ENCODE peak calls at places on chromosomes 16 and 17, in seven cellular contexts. H is HCT116, Z is HL-60, A is cardiac fibroblast, R is foreskin fibroblast, X is ascending aorta, Q is thoracic aorta. C is an unnamed sample.

GRCh38 chr17:42698736-42699414 is 16.5 kb downstream of the CNTNAP1 start:
- DNase-seq in X (no peak), R (peak), Q (no peak), Z (no peak), H (no peak), A (peak), C (no peak)

GRCh38 chr17:44345497-44346026 is 460 bp downstream of the GRN start:
- DNase-seq in R (peak), A (peak), Q (no peak), H (peak), X (no peak), Z (peak), C (no peak)

GRCh38 chr16:74747716-74748041 is 26.9 kb downstream of the FA2H start:
- DNase-seq in A (no peak), Q (no peak), H (no peak), R (no peak), X (no peak), Z (no peak), C (no peak)

GRCh38 chr17:1362964-1363363 is 37.1 kb downstream of the YWHAE start:
- DNase-seq in Q (no peak), Z (peak), X (no peak), R (peak), A (peak), H (no peak), C (no peak)

GRCh38 chr16:80894091-80894490 is 89.7 kb upstream of the CDYL2 start:
- DNase-seq in X (no peak), R (no peak), A (peak), H (no peak), Q (no peak), Z (no peak), C (no peak)

GRCh38 chr17:26818736-26819135 is 475.2 kb upstream of the WSB1 start:
- DNase-seq in A (peak), R (peak), H (peak), Q (no peak), Z (no peak), X (no peak), C (no peak)

GRCh38 chr16:75620326-75621169 is 2.5 kb downstream of the ADAT1 start:
- DNase-seq in Q (no peak), A (no peak), H (no peak), X (no peak), R (no peak), Z (no peak), C (no peak)

GRCh38 chr17:29826045-29826692 is 103.9 kb downstream of the SSH2 start:
- DNase-seq in Q (no peak), Z (no peak), R (no peak), H (no peak), X (no peak), A (no peak), C (no peak)

GRCh38 chr16:84839054-84839453 is 19.3 kb downstream of the CRISPLD2 start:
- DNase-seq in Z (no peak), X (no peak), R (peak), A (peak), Q (no peak), H (peak), C (no peak)

GRCh38 chr17:18246109-18246725 is 12.3 kb downstream of the FLII start:
- DNase-seq in Z (no peak), R (no peak), H (no peak), A (no peak), X (no peak), Q (no peak), C (no peak)

GRCh38 chr16:89256651-89257254 is 39.2 kb downstream of the ZNF778 start:
- DNase-seq in R (peak), Z (no peak), A (peak), Q (no peak), X (no peak), H (no peak), C (no peak)

GRCh38 chr16:49986351-49987124 is 38.5 kb upstream of the CNEP1R1 start:
- DNase-seq in R (peak), Z (no peak), H (peak), X (no peak), A (peak), Q (no peak), C (no peak)

GRCh38 chr17:5948811-5949210 is 121.4 kb upstream of the WSCD1 start:
- DNase-seq in A (no peak), X (no peak), H (no peak), Q (no peak), Z (no peak), R (peak), C (no peak)

GRCh38 chr17:67707442-67707841 is 10.3 kb upstream of the NOL11 start:
- DNase-seq in A (no peak), H (no peak), Q (no peak), R (no peak), Z (no peak), X (no peak), C (no peak)

GRCh38 chr17:79577485-79578187 is 33.2 kb downstream of the RBFOX3 start:
- DNase-seq in Q (no peak), H (no peak), A (no peak), Z (no peak), X (no peak), R (no peak), C (no peak)

GRCh38 chr17:58728831-58729230 is 26.8 kb upstream of the PPM1E start:
- DNase-seq in Z (no peak), R (no peak), H (no peak), Q (no peak), X (no peak), A (no peak), C (no peak)

GRCh38 chr17:4130715-4131114 is 12.1 kb downstream of the ZZEF1 start:
- DNase-seq in Q (no peak), Z (peak), X (no peak), H (no peak), A (peak), R (peak), C (no peak)

GRCh38 chr16:2770057-2770780 is 6.9 kb downstream of the ELOB start:
- DNase-seq in A (no peak), H (no peak), Z (peak), R (no peak), X (no peak), Q (no peak), C (no peak)

GRCh38 chr16:47660540-47660939 is 199.4 kb downstream of the PHKB start:
- DNase-seq in Q (no peak), X (no peak), A (no peak), R (no peak), Z (peak), H (no peak), C (no peak)

GRCh38 chr17:80947200-80947940 is 44.3 kb upstream of the CHMP6 start:
- DNase-seq in H (no peak), R (no peak), X (no peak), A (no peak), Q (no peak), Z (no peak), C (no peak)

GRCh38 chr17:43750154-43750553 is 8.4 kb downstream of the SOST start:
- DNase-seq in H (no peak), Z (no peak), X (no peak), A (no peak), R (no peak), Q (no peak), C (no peak)

GRCh38 chr17:31842416-31843381 is 16.3 kb downstream of the COPRS start:
- DNase-seq in Q (no peak), R (peak), Z (peak), A (peak), H (peak), X (no peak), C (no peak)

GRCh38 chr17:41553176-41553575 is 18.7 kb downstream of the KRT9 start:
- DNase-seq in A (no peak), Z (no peak), Q (no peak), X (no peak), R (peak), H (no peak), C (no peak)

GRCh38 chr16:4979736-4980660 is 21.9 kb downstream of the SEC14L5 start:
- DNase-seq in A (no peak), R (no peak), X (no peak), Q (no peak), Z (no peak), H (no peak), C (no peak)

GRCh38 chr16:54487933-54488332 is 201.3 kb upstream of the IRX3 start:
- DNase-seq in Q (no peak), R (no peak), H (no peak), X (no peak), Z (no peak), A (no peak), C (no peak)

GRCh38 chr16:82658796-82659195 is 32.0 kb downstream of the CDH13 start:
- DNase-seq in Z (no peak), X (no peak), Q (no peak), A (no peak), H (no peak), R (no peak), C (no peak)

GRCh38 chr16:82664181-82664580 is 37.4 kb downstream of the CDH13 start:
- DNase-seq in H (no peak), X (no peak), R (no peak), Q (no peak), Z (no peak), A (no peak), C (no peak)

GRCh38 chr16:82657786-82658185 is 31.0 kb downstream of the CDH13 start:
- DNase-seq in Z (no peak), R (no peak), X (no peak), A (no peak), H (no peak), Q (no peak), C (no peak)

GRCh38 chr16:82660078-82660645 is 33.4 kb downstream of the CDH13 start:
- DNase-seq in A (peak), H (no peak), X (no peak), Q (no peak), Z (no peak), R (peak), C (no peak)

DNA sequence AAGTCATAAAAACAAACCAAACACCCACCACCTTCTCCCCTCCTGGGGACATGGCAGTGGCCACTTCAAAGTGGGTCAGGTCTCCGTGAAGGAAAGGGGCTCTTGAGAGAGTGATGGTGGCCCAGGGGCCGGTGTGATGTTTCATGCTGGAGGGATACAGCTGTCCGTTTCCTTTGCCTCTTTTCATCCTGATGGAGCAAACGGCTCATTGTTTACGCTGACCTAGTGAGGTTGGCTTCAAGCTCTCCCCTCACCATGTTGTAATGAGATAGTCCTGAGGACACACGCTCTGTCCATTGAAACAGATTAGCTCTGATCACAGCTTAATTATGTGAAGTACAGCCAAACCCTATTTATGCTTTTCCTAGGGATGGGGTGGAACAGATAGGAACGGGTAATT is 34.2 kb downstream of the CDH13 start:
- DNase-seq in R (no peak), Z (no peak), X (no peak), A (no peak), H (no peak), Q (no peak), C (no peak)
- H3K4me3 ChIP-seq in R (no peak), Z (no peak), X (no peak), A (no peak), H (no peak), Q (no peak), C (no peak)

GRCh38 chr17:82350182-82351030 is 8.6 kb upstream of the TEX19 start:
- DNase-seq in H (peak), X (no peak), Z (peak), R (peak), Q (no peak), A (no peak), C (no peak)
- TF ChIP-seq CTCF in H (peak), X (no peak), Z (peak), R (peak), Q (no peak), A (no peak), C (peak)

GRCh38 chr17:63516910-63517824 is 6.0 kb upstream of the KCNH6 start:
- DNase-seq in H (peak), A (peak), Z (no peak), Q (no peak), X (no peak), R (peak), C (peak)

GRCh38 chr17:63519116-63519881 is 3.9 kb upstream of the KCNH6 start:
- DNase-seq in A (no peak), R (no peak), H (no peak), Q (no peak), X (no peak), Z (no peak), C (no peak)

GRCh38 chr17:63519972-63520882 is 2.9 kb upstream of the KCNH6 start:
- DNase-seq in H (no peak), X (no peak), R (no peak), A (no peak), Z (no peak), Q (no peak), C (no peak)

GRCh38 chr17:63515426-63515825 is 7.7 kb upstream of the KCNH6 start:
- DNase-seq in X (no peak), Q (no peak), Z (no peak), A (no peak), R (no peak), H (no peak), C (no peak)

DNA sequence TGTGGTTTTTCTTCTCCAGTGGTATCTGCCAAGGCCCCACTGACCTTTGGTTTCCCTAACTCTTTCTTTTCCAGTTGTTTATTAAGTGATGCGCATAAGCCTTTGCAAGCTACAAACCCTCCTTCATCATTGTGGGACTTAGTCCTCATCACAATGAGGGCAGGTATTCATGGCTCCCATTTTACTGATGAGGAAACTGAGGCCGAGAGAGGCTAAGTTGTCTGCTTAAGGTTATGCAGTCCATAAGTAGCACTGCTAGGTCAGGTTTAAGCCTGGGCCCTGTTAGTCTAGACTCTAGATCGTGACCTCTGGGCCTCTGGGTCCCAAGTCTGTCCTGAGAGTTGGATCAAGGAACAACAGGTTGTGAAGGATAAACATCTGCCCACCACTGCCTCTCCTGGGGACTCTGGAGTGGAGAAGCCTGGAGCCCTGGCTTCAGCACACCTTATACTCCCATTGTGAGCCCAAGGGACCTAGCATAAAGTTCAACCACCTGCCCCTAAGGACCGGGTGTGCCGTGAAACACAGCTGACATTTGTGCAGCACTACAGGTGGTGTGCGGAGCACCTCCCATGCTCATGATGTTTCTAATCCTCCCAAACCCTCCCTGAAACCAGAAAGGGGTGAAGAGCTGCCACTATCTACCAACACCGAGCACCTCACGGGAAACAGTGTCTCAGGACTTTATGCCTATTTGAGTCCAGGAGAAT is 5.2 kb upstream of the KCNH6 start:
- DNase-seq in Z (no peak), H (no peak), A (no peak), R (no peak), X (no peak), Q (no peak), C (no peak)
- H3K4me3 ChIP-seq in Z (no peak), H (no peak), A (no peak), R (no peak), X (no peak), Q (no peak), C (no peak)

DNA sequence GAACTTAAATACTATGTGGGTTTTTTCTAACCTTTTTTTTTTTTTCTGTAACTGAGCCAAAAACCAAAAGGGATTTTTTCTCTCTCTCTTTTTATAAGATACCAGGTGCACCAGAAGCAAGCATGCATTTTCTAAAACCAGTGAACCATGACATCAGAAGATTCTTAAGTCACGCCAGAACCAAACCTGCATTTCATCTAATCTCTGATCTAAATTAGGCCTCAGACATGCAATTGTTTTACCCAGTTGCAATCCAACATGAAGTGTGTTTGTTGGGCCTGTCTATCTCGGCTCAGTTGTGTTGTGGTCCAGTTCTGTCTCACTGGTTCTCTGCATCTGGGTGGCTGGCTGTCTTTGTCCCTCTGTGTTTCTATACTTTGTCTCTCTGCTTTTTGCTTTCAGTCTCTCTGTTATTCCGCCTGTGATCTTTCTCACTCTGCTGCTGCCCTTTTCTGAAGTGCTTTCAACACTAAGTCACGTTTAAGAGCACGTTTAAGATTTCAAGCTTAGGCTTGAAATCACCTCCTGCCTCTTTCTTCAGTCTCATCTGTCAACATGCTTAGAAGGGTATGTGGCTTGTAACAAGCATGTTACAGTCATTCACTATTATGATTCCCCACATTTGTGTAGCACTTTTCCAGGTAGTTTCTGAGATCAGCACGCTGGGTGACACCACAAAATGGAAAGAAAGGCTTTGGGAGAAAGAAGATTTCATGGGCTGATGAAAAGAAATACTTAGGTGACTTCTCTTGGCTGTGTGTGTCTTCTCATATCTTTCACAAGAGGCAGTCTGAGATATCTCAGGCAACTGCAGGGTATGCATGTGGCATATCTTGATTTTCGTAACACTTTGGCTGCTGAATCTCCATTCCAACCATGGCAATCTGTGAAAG is 488.9 kb downstream of the SHISA9 start:
- DNase-seq in H (no peak), A (no peak), R (no peak), X (no peak), Z (no peak), Q (no peak), C (no peak)
- TF ChIP-seq CTCF in H (no peak), A (no peak), R (no peak), X (no peak), Z (no peak), Q (no peak), C (no peak)

GRCh38 chr17:77461277-77462057 is 320.7 kb downstream of the SEC14L1 start:
- DNase-seq in Z (no peak), H (no peak), A (no peak), Q (no peak), R (no peak), X (no peak), C (no peak)
- H3K4me3 ChIP-seq in Z (no peak), H (no peak), A (no peak), Q (no peak), R (no peak), X (no peak), C (no peak)

DNA sequence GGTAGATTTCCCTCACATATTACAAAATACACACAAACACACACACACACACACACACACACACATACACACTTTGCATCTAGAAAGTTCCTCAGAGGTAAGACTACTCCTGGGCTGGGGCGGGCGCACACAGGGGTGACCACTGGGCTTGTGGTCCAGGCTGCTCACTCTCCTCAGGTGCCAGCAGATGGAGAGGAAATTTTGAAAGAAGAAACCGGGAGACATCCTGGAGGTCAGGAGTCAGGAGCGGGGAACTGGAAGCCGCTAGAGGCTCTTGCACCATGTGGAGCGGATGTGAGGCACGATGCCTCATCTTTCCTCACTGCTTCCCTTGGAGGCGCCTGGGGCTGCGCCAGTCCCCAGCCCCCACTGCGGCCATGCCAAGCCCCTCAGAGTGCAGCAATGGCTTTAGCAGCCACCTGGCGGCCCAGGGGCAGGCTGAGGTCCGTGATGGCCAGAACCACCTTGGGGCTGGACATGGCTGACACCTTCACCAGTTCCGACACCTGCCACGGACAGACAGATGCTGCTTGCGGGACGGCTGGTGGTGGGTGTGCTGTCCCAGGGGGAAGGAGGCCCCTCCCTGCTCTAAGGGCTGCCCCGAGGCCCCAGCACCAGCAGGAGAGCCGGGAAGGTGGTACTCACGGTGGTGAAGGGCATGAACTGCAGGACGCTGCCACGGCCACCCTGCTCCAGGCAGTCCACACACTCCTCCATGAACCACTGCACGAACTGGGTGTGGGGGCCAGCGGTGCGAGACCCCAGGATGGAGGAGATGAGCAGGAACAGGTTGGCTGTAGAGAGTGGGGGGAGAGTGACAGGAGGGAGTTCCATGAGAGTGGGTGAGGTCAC is 4.1 kb downstream of the CSF3 start:
- DNase-seq in H (no peak), Z (no peak), Q (no peak), A (peak), R (peak), X (no peak), C (no peak)
- TF ChIP-seq CTCF in H (no peak), Z (no peak), Q (no peak), A (no peak), R (no peak), X (no peak), C (no peak)